ENCODE peak calls at places on chromosomes 6 and 20, in nine cellular contexts. A is MM.1S, Y is GM23338, J is neural progenitor cell, L is GM23248, W is PC-3, S is OCI-LY7, D is SK-N-SH, Z is HCT116. M is an unnamed sample.
A peak's percentile ranks its signal among the peaks of the same experiment; 100 is the strongest.

GRCh38 chr20:17226410-17227198 is at the start of gene PCSK2:
- DNase-seq in A (no peak), Y (peak; percentile 96), J (peak; percentile 97), L (peak; percentile 67), W (no peak), S (no peak), D (peak; percentile 90), Z (no peak), M (peak; percentile 93)

GRCh38 chr6:80132942-80133517 is 26.6 kb downstream of the BCKDHB start:
- DNase-seq in A (peak; percentile 31), Y (peak; percentile 53), J (peak; percentile 47), L (peak; percentile 80), W (peak; percentile 41), S (peak; percentile 8), D (peak; percentile 39), Z (peak; percentile 47), M (peak; percentile 81)

GRCh38 chr6:16712931-16713484 is 48.3 kb downstream of the ATXN1 start:
- DNase-seq in A (no peak), Y (peak; percentile 21), J (no peak), L (peak; percentile 95), W (peak; percentile 92), S (no peak), D (no peak), Z (peak; percentile 91), M (peak; percentile 70)

GRCh38 chr6:7691675-7692452 is 34.0 kb upstream of the BMP6 start:
- DNase-seq in A (no peak), Y (peak; percentile 51), J (peak; percentile 20), L (peak; percentile 88), W (peak; percentile 91), S (no peak), D (no peak), Z (peak; percentile 71), M (peak; percentile 76)

GRCh38 chr6:23964865-23965264 is 161.2 kb upstream of the NRSN1 start:
- DNase-seq in A (no peak), Y (no peak), J (no peak), L (no peak), W (no peak), S (no peak), D (no peak), Z (no peak), M (no peak)

GRCh38 chr6:157682856-157683481 is 140.1 kb upstream of the SNX9 start:
- DNase-seq in A (no peak), Y (no peak), J (no peak), L (peak; percentile 78), W (peak; percentile 66), S (no peak), D (no peak), Z (no peak), M (no peak)

GRCh38 chr20:61186771-61187170 is 65.3 kb upstream of the CDH4 start:
- DNase-seq in A (no peak), Y (no peak), J (no peak), L (peak; percentile 42), W (no peak), S (no peak), D (no peak), Z (no peak), M (no peak)

GRCh38 chr6:13053080-13053479 is 275.3 kb downstream of the TBC1D7 start:
- DNase-seq in A (no peak), Y (peak; percentile 3), J (no peak), L (no peak), W (no peak), S (no peak), D (no peak), Z (no peak), M (no peak)

GRCh38 chr20:13205848-13206434 is 15.1 kb upstream of the ISM1 start:
- DNase-seq in A (no peak), Y (no peak), J (no peak), L (no peak), W (peak; percentile 52), S (no peak), D (no peak), Z (no peak), M (no peak)

GRCh38 chr6:52603000-52603795 is 26.3 kb upstream of the TRAM2 start:
- DNase-seq in A (no peak), Y (no peak), J (no peak), L (peak; percentile 84), W (peak; percentile 47), S (peak; percentile 42), D (no peak), Z (no peak), M (peak; percentile 51)

GRCh38 chr20:49983848-49984408 is 1.1 kb downstream of the SNAI1 start:
- DNase-seq in A (no peak), Y (no peak), J (no peak), L (peak; percentile 67), W (no peak), S (no peak), D (peak; percentile 61), Z (no peak), M (no peak)
- H3K4me1 ChIP-seq in A (peaks cover 3% of the 10 kb centered on the region), Y (peaks cover 67% of the 10 kb centered on the region), J (peaks cover 64% of the 10 kb centered on the region), L (peaks cover 48% of the 10 kb centered on the region), W (peaks cover 22% of the 10 kb centered on the region), S (peaks cover 43% of the 10 kb centered on the region), D (peaks cover 20% of the 10 kb centered on the region), Z (peaks cover 9% of the 10 kb centered on the region), M (peaks cover 44% of the 10 kb centered on the region)

GRCh38 chr20:63364801-63365585 is 3.8 kb upstream of the CHRNA4 start:
- DNase-seq in A (no peak), Y (no peak), J (no peak), L (no peak), W (no peak), S (no peak), D (no peak), Z (no peak), M (no peak)

GRCh38 chr20:63365601-63366509 is 4.7 kb upstream of the CHRNA4 start:
- DNase-seq in A (no peak), Y (no peak), J (no peak), L (no peak), W (no peak), S (no peak), D (no peak), Z (no peak), M (no peak)

GRCh38 chr20:63367446-63368055 is 6.4 kb upstream of the CHRNA4 start:
- DNase-seq in A (no peak), Y (no peak), J (peak; percentile 78), L (no peak), W (no peak), S (no peak), D (no peak), Z (no peak), M (no peak)

GRCh38 chr20:63368151-63368550 is 7.0 kb upstream of the CHRNA4 start:
- DNase-seq in A (no peak), Y (no peak), J (no peak), L (no peak), W (no peak), S (no peak), D (no peak), Z (no peak), M (no peak)

GRCh38 chr20:63366658-63367360 is 5.7 kb upstream of the CHRNA4 start:
- DNase-seq in A (no peak), Y (no peak), J (peak; percentile 44), L (no peak), W (no peak), S (no peak), D (no peak), Z (no peak), M (no peak)
- TF ChIP-seq EZH2phosphoT487 in A (no peak), Y (no peak), J (no peak), L (no peak), W (no peak), S (no peak), D (no peak), Z (no peak), M (no peak)

GRCh38 chr6:148365037-148365436 is 22.4 kb downstream of the SASH1 start:
- DNase-seq in A (no peak), Y (no peak), J (no peak), L (no peak), W (no peak), S (no peak), D (no peak), Z (no peak), M (no peak)

GRCh38 chr6:148370171-148370570 is 27.5 kb downstream of the SASH1 start:
- DNase-seq in A (no peak), Y (no peak), J (no peak), L (peak; percentile 57), W (no peak), S (no peak), D (no peak), Z (no peak), M (no peak)

GRCh38 chr6:148364056-148364844 is 21.6 kb downstream of the SASH1 start:
- DNase-seq in A (no peak), Y (no peak), J (no peak), L (peak; percentile 93), W (no peak), S (no peak), D (no peak), Z (no peak), M (no peak)

GRCh38 chr6:148367418-148368024 is 24.9 kb downstream of the SASH1 start:
- DNase-seq in A (no peak), Y (peak; percentile 42), J (peak; percentile 15), L (peak; percentile 52), W (peak; percentile 9), S (no peak), D (no peak), Z (no peak), M (no peak)
- H3K4me3 ChIP-seq in A (no peak overlapping the region), Y (no peak overlapping the region), J (no peak overlapping the region), L (no peak overlapping the region), W (no peak overlapping the region), S (no peak overlapping the region), D (no peak overlapping the region), Z (no peak overlapping the region), M (no peak overlapping the region)

DNA sequence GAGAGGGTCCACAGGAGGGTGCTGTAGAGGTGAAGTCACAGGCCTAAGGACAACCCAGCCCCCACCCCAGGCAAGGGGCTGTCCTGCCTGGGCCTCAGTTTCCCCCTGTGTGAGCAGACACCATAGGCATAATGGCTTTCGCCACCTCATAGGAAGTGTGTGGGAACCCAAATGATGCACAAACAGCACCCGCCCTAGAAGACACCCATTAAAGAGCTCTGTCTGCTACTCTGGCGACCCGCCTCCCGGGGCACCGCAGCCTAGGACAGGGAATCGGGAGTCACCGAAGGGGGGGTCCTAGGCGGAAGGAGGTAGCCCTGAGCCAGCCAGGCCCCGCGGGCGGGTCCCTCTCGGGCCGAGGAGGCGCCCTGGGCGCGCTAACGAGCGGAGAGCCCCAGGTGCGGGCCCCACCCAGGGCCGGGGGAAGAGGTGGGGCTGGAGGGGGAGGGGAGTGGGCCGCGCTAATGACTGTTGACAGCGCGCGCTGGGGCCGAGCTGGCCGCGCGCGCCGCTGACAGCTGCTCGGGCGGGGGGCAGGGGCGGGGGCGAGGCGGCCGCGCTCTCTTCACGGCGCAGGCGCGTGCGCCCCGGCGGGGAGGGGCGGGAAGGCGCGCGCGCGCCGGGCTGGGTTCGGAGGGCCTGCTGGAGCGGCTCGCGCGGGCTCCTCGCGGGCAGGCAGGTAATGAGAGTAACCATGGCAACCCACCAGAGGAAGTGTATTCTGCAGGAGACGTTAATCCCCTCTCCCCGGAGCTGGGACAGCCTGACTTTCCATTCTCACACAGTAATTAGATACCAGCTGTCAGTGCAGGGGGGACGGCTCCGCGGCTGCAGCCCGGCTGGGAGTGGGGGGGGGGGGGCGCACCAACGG is 48.9 kb downstream of the NOL4L start:
- DNase-seq in A (peak; percentile 83), Y (peak; percentile 97), J (peak; percentile 97), L (peak; percentile 39), W (peak; percentile 54), S (peak; percentile 85), D (peak; percentile 96), Z (peak; percentile 7), M (peak; percentile 92)
- H3K4me1 ChIP-seq in A (peaks cover 26% of the 10 kb centered on the region), Y (peaks cover 44% of the 10 kb centered on the region), J (peaks cover 32% of the 10 kb centered on the region), L (no peaks in the 10 kb centered on the region), W (peaks cover 14% of the 10 kb centered on the region), S (peaks cover 58% of the 10 kb centered on the region), D (no peaks in the 10 kb centered on the region), Z (peaks cover 15% of the 10 kb centered on the region), M (peaks cover 35% of the 10 kb centered on the region)

GRCh38 chr6:43005844-43006243 is 7.9 kb downstream of the MEA1 start:
- DNase-seq in A (no peak), Y (no peak), J (no peak), L (no peak), W (no peak), S (no peak), D (no peak), Z (no peak), M (no peak)
- TF ChIP-seq EZH2phosphoT487 in A (no peak), Y (no peak), J (no peak), L (no peak), W (no peak), S (no peak), D (no peak), Z (no peak), M (no peak)